ENCODE peak calls at places on chromosome 11, in nine cellular contexts. One of them, this sample, is unnamed.

GRCh38 chr11:124194283-124194682 is 11.1 kb downstream of the OR10D3 start:
- DNase-seq in dorsolateral prefrontal cortex: no peak
- DNase-seq in left ventricle myocardium inferior: no peak
- DNase-seq in cardiac muscle cell: no peak
- DNase-seq in heart left ventricle: no peak
- DNase-seq in effector memory CD4-positive, alpha-beta T cell: no peak
- DNase-seq in HepG2: no peak
- DNase-seq in CD8-positive, alpha-beta T cell: no peak
- DNase-seq in endodermal cell: no peak
- DNase-seq in this sample: no peak

GRCh38 chr11:118438314-118438931 is 2.1 kb downstream of the KMT2A start:
- DNase-seq in left ventricle myocardium inferior: peak
- DNase-seq in CD8-positive, alpha-beta T cell: peak
- DNase-seq in HepG2: no peak
- DNase-seq in endodermal cell: peak
- DNase-seq in effector memory CD4-positive, alpha-beta T cell: peak
- DNase-seq in cardiac muscle cell: peak
- DNase-seq in heart left ventricle: peak
- DNase-seq in dorsolateral prefrontal cortex: no peak
- DNase-seq in this sample: peak

GRCh38 chr11:129709801-129710398 is 105.7 kb upstream of the TMEM45B start:
- DNase-seq in heart left ventricle: no peak
- DNase-seq in left ventricle myocardium inferior: no peak
- DNase-seq in HepG2: no peak
- DNase-seq in dorsolateral prefrontal cortex: no peak
- DNase-seq in CD8-positive, alpha-beta T cell: no peak
- DNase-seq in cardiac muscle cell: no peak
- DNase-seq in effector memory CD4-positive, alpha-beta T cell: no peak
- DNase-seq in endodermal cell: peak
- DNase-seq in this sample: peak

GRCh38 chr11:64348611-64349387 is 8.8 kb downstream of the CCDC88B start:
- DNase-seq in HepG2: peak
- DNase-seq in dorsolateral prefrontal cortex: no peak
- DNase-seq in CD8-positive, alpha-beta T cell: no peak
- DNase-seq in effector memory CD4-positive, alpha-beta T cell: no peak
- DNase-seq in heart left ventricle: no peak
- DNase-seq in left ventricle myocardium inferior: no peak
- DNase-seq in endodermal cell: peak
- DNase-seq in cardiac muscle cell: no peak
- DNase-seq in this sample: no peak

GRCh38 chr11:13193613-13194012 is 84.0 kb upstream of the BMAL1 start:
- DNase-seq in HepG2: no peak
- DNase-seq in heart left ventricle: no peak
- DNase-seq in left ventricle myocardium inferior: no peak
- DNase-seq in effector memory CD4-positive, alpha-beta T cell: no peak
- DNase-seq in cardiac muscle cell: no peak
- DNase-seq in CD8-positive, alpha-beta T cell: no peak
- DNase-seq in endodermal cell: no peak
- DNase-seq in dorsolateral prefrontal cortex: no peak
- DNase-seq in this sample: no peak

GRCh38 chr11:82365351-82365750 is 368.3 kb downstream of the FAM181B start:
- DNase-seq in left ventricle myocardium inferior: no peak
- DNase-seq in HepG2: no peak
- DNase-seq in endodermal cell: no peak
- DNase-seq in heart left ventricle: no peak
- DNase-seq in cardiac muscle cell: no peak
- DNase-seq in effector memory CD4-positive, alpha-beta T cell: no peak
- DNase-seq in CD8-positive, alpha-beta T cell: no peak
- DNase-seq in dorsolateral prefrontal cortex: no peak
- DNase-seq in this sample: no peak

GRCh38 chr11:41947392-41947791 is 487.9 kb upstream of the LRRC4C start:
- DNase-seq in CD8-positive, alpha-beta T cell: no peak
- DNase-seq in left ventricle myocardium inferior: no peak
- DNase-seq in effector memory CD4-positive, alpha-beta T cell: no peak
- DNase-seq in heart left ventricle: no peak
- DNase-seq in cardiac muscle cell: peak
- DNase-seq in dorsolateral prefrontal cortex: no peak
- DNase-seq in HepG2: no peak
- DNase-seq in endodermal cell: no peak
- DNase-seq in this sample: no peak

GRCh38 chr11:133064152-133064877 is 468.0 kb downstream of the OPCML start:
- DNase-seq in left ventricle myocardium inferior: peak
- DNase-seq in dorsolateral prefrontal cortex: peak
- DNase-seq in HepG2: peak
- DNase-seq in effector memory CD4-positive, alpha-beta T cell: no peak
- DNase-seq in endodermal cell: peak
- DNase-seq in heart left ventricle: peak
- DNase-seq in CD8-positive, alpha-beta T cell: no peak
- DNase-seq in cardiac muscle cell: peak
- DNase-seq in this sample: peak

GRCh38 chr11:63993100-63993499 is 6.9 kb downstream of the OTUB1 start:
- DNase-seq in heart left ventricle: no peak
- DNase-seq in CD8-positive, alpha-beta T cell: no peak
- DNase-seq in left ventricle myocardium inferior: no peak
- DNase-seq in dorsolateral prefrontal cortex: no peak
- DNase-seq in effector memory CD4-positive, alpha-beta T cell: no peak
- DNase-seq in cardiac muscle cell: no peak
- DNase-seq in HepG2: no peak
- DNase-seq in endodermal cell: no peak
- DNase-seq in this sample: no peak

GRCh38 chr11:47234669-47235075 is 13.9 kb downstream of the ACP2 start:
- DNase-seq in HepG2: no peak
- DNase-seq in cardiac muscle cell: no peak
- DNase-seq in left ventricle myocardium inferior: no peak
- DNase-seq in heart left ventricle: peak
- DNase-seq in endodermal cell: no peak
- DNase-seq in dorsolateral prefrontal cortex: no peak
- DNase-seq in effector memory CD4-positive, alpha-beta T cell: peak
- DNase-seq in CD8-positive, alpha-beta T cell: peak
- DNase-seq in this sample: no peak

GRCh38 chr11:73760066-73760679 is 701 bp downstream of the RAB6A start:
- DNase-seq in CD8-positive, alpha-beta T cell: no peak
- DNase-seq in heart left ventricle: peak
- DNase-seq in cardiac muscle cell: peak
- DNase-seq in HepG2: no peak
- DNase-seq in left ventricle myocardium inferior: peak
- DNase-seq in dorsolateral prefrontal cortex: no peak
- DNase-seq in effector memory CD4-positive, alpha-beta T cell: no peak
- DNase-seq in endodermal cell: peak
- DNase-seq in this sample: peak

GRCh38 chr11:94750319-94751215 is 17.6 kb upstream of the AMOTL1 start:
- DNase-seq in heart left ventricle: peak
- DNase-seq in left ventricle myocardium inferior: no peak
- DNase-seq in cardiac muscle cell: no peak
- DNase-seq in effector memory CD4-positive, alpha-beta T cell: no peak
- DNase-seq in CD8-positive, alpha-beta T cell: no peak
- DNase-seq in dorsolateral prefrontal cortex: no peak
- DNase-seq in HepG2: no peak
- DNase-seq in endodermal cell: no peak
- DNase-seq in this sample: no peak

GRCh38 chr11:132445966-132446365 is 1075.6 kb downstream of the NTM start:
- DNase-seq in HepG2: no peak
- DNase-seq in effector memory CD4-positive, alpha-beta T cell: no peak
- DNase-seq in dorsolateral prefrontal cortex: no peak
- DNase-seq in heart left ventricle: no peak
- DNase-seq in endodermal cell: no peak
- DNase-seq in CD8-positive, alpha-beta T cell: no peak
- DNase-seq in left ventricle myocardium inferior: no peak
- DNase-seq in cardiac muscle cell: no peak
- DNase-seq in this sample: no peak

GRCh38 chr11:33692013-33692504 is 8.6 kb downstream of the C11orf91 start:
- DNase-seq in left ventricle myocardium inferior: peak
- DNase-seq in cardiac muscle cell: no peak
- DNase-seq in heart left ventricle: peak
- DNase-seq in dorsolateral prefrontal cortex: peak
- DNase-seq in effector memory CD4-positive, alpha-beta T cell: no peak
- DNase-seq in endodermal cell: no peak
- DNase-seq in CD8-positive, alpha-beta T cell: no peak
- DNase-seq in HepG2: peak
- DNase-seq in this sample: peak

GRCh38 chr11:71996517-71996916 is 2.2 kb upstream of the IL18BP start:
- DNase-seq in CD8-positive, alpha-beta T cell: no peak
- DNase-seq in HepG2: no peak
- DNase-seq in left ventricle myocardium inferior: no peak
- DNase-seq in heart left ventricle: no peak
- DNase-seq in endodermal cell: no peak
- DNase-seq in cardiac muscle cell: no peak
- DNase-seq in effector memory CD4-positive, alpha-beta T cell: no peak
- DNase-seq in dorsolateral prefrontal cortex: no peak
- DNase-seq in this sample: peak
- H3K27ac ChIP-seq in CD8-positive, alpha-beta T cell: no peak
- H3K27ac ChIP-seq in HepG2: no peak
- H3K27ac ChIP-seq in left ventricle myocardium inferior: no peak
- H3K27ac ChIP-seq in heart left ventricle: no peak
- H3K27ac ChIP-seq in endodermal cell: no peak
- H3K27ac ChIP-seq in cardiac muscle cell: no peak
- H3K27ac ChIP-seq in effector memory CD4-positive, alpha-beta T cell: no peak
- H3K27ac ChIP-seq in dorsolateral prefrontal cortex: peak
- H3K27ac ChIP-seq in this sample: no peak

DNA sequence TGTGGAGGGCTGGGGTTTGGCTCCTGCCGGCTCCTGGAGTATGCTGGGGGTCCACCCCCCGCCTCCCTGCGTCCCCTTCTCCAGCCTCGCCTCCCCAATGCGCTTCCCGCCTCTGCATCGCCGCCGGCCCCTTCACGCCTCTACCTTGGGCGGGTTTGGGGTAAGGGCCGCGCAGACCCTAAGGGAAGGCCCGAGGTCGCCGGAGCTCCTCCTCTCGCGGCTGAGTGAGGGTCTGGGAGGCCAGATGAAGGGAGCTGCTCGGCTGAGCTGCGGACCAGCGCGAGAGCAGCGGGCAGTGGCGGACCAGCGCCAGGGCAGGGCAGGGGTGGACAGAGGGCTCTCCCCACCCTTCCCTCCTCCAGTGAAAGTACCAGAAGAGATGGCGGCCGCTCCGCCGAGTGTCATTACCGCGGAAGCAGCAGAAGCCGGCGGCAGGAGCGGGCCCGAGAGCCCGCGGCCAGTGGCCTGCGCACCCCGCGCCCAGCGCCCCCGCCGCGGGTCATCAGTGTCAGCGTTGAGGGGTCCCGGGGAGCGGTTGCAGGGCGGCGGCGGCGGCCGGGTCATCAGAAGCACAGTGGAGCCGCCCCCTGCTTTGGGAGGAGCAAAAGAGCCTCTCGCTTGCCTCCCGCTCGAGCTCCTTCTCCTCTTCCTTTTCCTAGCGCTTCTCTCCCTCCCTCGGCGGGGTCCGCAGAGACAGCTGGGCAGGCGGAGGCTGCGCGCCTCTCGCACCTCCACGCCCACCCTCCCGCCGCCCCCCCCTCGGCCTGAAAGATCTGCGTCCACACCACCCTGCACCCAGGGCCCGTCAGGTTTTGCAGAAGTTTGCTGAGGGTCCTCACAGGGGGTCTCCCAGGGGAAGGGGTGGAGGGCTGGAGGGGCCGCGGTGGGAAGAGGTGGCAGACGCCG is 255.7 kb upstream of the CADM1 start:
- DNase-seq in effector memory CD4-positive, alpha-beta T cell: no peak
- DNase-seq in CD8-positive, alpha-beta T cell: no peak
- DNase-seq in HepG2: no peak
- DNase-seq in cardiac muscle cell: peak
- DNase-seq in dorsolateral prefrontal cortex: no peak
- DNase-seq in endodermal cell: peak
- DNase-seq in left ventricle myocardium inferior: peak
- DNase-seq in heart left ventricle: peak
- DNase-seq in this sample: no peak
- H3K4me3 ChIP-seq in effector memory CD4-positive, alpha-beta T cell: no peak
- H3K4me3 ChIP-seq in CD8-positive, alpha-beta T cell: no peak
- H3K4me3 ChIP-seq in HepG2: peak
- H3K4me3 ChIP-seq in cardiac muscle cell: peak
- H3K4me3 ChIP-seq in dorsolateral prefrontal cortex: peak
- H3K4me3 ChIP-seq in endodermal cell: peak
- H3K4me3 ChIP-seq in left ventricle myocardium inferior: peak
- H3K4me3 ChIP-seq in heart left ventricle: peak
- H3K4me3 ChIP-seq in this sample: peak

DNA sequence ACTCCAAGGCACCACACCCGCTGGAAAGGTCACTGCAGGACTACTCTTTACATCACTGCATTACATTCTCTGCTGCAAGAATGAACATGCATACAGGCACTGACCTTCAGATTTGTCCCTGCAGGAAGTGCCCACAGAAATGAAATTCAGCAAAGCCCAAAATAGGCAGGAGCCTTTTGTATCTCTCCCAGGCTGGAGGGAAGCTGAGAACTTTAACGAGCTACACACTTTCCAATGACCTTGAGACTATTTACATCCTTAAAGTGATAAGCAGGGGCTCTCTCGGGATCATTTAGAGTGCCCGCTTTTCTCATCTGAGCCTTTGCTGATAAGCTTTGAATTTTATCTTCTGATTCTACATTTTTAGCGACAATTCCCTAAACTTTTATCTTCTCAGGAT is 12.5 kb downstream of the FEZ1 start:
- DNase-seq in heart left ventricle: no peak
- DNase-seq in endodermal cell: no peak
- DNase-seq in left ventricle myocardium inferior: no peak
- DNase-seq in dorsolateral prefrontal cortex: no peak
- DNase-seq in effector memory CD4-positive, alpha-beta T cell: no peak
- DNase-seq in HepG2: no peak
- DNase-seq in cardiac muscle cell: peak
- DNase-seq in CD8-positive, alpha-beta T cell: no peak
- DNase-seq in this sample: no peak
- H3K27ac ChIP-seq in heart left ventricle: no peak
- H3K27ac ChIP-seq in endodermal cell: no peak
- H3K27ac ChIP-seq in left ventricle myocardium inferior: no peak
- H3K27ac ChIP-seq in dorsolateral prefrontal cortex: peak
- H3K27ac ChIP-seq in effector memory CD4-positive, alpha-beta T cell: no peak
- H3K27ac ChIP-seq in HepG2: no peak
- H3K27ac ChIP-seq in cardiac muscle cell: peak
- H3K27ac ChIP-seq in CD8-positive, alpha-beta T cell: no peak
- H3K27ac ChIP-seq in this sample: no peak

DNA sequence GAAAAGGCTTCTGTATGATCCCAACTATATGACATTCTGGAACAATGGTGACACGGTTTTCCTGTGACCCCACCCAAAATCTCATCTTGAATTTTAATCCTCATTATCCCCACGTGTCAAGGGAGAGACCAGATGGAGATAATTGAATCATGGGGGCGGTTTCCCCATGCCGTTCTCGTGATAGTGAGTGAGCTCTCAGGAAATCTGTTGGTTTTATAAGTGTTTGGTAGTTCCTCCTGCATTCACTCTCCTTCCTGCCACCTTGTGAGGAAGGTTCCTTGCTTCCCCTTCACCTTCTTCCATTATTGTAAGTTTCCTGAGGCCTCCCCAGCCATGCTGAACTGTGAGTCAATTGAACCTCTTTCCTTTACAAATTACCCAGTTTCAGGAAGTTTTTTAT is 53.1 kb upstream of the TSPAN18 start:
- DNase-seq in CD8-positive, alpha-beta T cell: no peak
- DNase-seq in dorsolateral prefrontal cortex: no peak
- DNase-seq in effector memory CD4-positive, alpha-beta T cell: no peak
- DNase-seq in HepG2: no peak
- DNase-seq in left ventricle myocardium inferior: no peak
- DNase-seq in endodermal cell: no peak
- DNase-seq in heart left ventricle: no peak
- DNase-seq in cardiac muscle cell: no peak
- DNase-seq in this sample: no peak
- H3K4me3 ChIP-seq in CD8-positive, alpha-beta T cell: no peak
- H3K4me3 ChIP-seq in dorsolateral prefrontal cortex: no peak
- H3K4me3 ChIP-seq in effector memory CD4-positive, alpha-beta T cell: no peak
- H3K4me3 ChIP-seq in HepG2: no peak
- H3K4me3 ChIP-seq in left ventricle myocardium inferior: no peak
- H3K4me3 ChIP-seq in endodermal cell: no peak
- H3K4me3 ChIP-seq in heart left ventricle: no peak
- H3K4me3 ChIP-seq in cardiac muscle cell: no peak
- H3K4me3 ChIP-seq in this sample: no peak

GRCh38 chr11:86738615-86739014 is 61.7 kb upstream of the PRSS23 start:
- DNase-seq in dorsolateral prefrontal cortex: no peak
- DNase-seq in heart left ventricle: no peak
- DNase-seq in endodermal cell: no peak
- DNase-seq in CD8-positive, alpha-beta T cell: no peak
- DNase-seq in effector memory CD4-positive, alpha-beta T cell: no peak
- DNase-seq in cardiac muscle cell: no peak
- DNase-seq in HepG2: no peak
- DNase-seq in left ventricle myocardium inferior: no peak
- DNase-seq in this sample: no peak
- H3K27ac ChIP-seq in dorsolateral prefrontal cortex: no peak
- H3K27ac ChIP-seq in heart left ventricle: no peak
- H3K27ac ChIP-seq in endodermal cell: no peak
- H3K27ac ChIP-seq in CD8-positive, alpha-beta T cell: no peak
- H3K27ac ChIP-seq in effector memory CD4-positive, alpha-beta T cell: no peak
- H3K27ac ChIP-seq in cardiac muscle cell: no peak
- H3K27ac ChIP-seq in HepG2: no peak
- H3K27ac ChIP-seq in left ventricle myocardium inferior: no peak
- H3K27ac ChIP-seq in this sample: no peak

This sample was measured in coronary artery.